ENCODE peak calls at places on chromosomes 12 and 14, in ten cellular contexts. U is mesothelial cell of epicardium; Y is activated CD8-positive, alpha-beta memory T cell treated with anti-CD3 and anti-CD28 coated beads, Interleukin-2, amount 50 U/mL, for 48 hours; S is NCI-H2029 treated with DMSO at 0.1 percent for 48 hours; Z is OCI-LY7; J is fibroblast of pulmonary artery; A is CD4-positive, alpha-beta T cell; H is stimulated activated CD4-positive, alpha-beta T cell treated with anti-CD3 and anti-CD28 coated beads, Interleukin-1b, Interleukin-23, amount 100 ng/mL, for 1 hour; R is activated CD4-positive, alpha-beta T cell treated with anti-CD3 and anti-CD28 coated beads for 1 hour; T is activated naive CD4-positive, alpha-beta T cell treated with anti-CD3 and anti-CD28 coated beads for 36 hours. M is an unnamed sample.

GRCh38 chr12:111100554-111100953 is 180.2 kb upstream of the MYL2 start:
- DNase-seq in A (no peak), T (no peak), S (no peak), U (no peak), R (no peak), Y (no peak), Z (no peak), H (no peak), J (no peak), M (no peak)

GRCh38 chr12:74119811-74120362 is 417.7 kb upstream of the ATXN7L3B start:
- DNase-seq in J (no peak), U (no peak), Y (no peak), A (no peak), H (no peak), Z (no peak), S (no peak), T (no peak), R (no peak), M (no peak)

GRCh38 chr14:99360774-99361595 is 89.0 kb upstream of the BCL11B start:
- DNase-seq in T (no peak), R (no peak), Y (peak), S (no peak), U (no peak), J (no peak), A (no peak), Z (peak), H (no peak), M (no peak)

GRCh38 chr12:10673660-10674384 is at the start of gene STYK1:
- DNase-seq in A (peak), R (peak), H (peak), Y (peak), Z (peak), U (peak), J (peak), T (peak), S (peak), M (peak)

GRCh38 chr12:64400041-64400440 is 4.2 kb upstream of the XPOT start:
- DNase-seq in T (no peak), S (peak), R (no peak), U (no peak), J (peak), Y (no peak), H (no peak), Z (no peak), A (no peak), M (peak)

GRCh38 chr12:52293926-52294325 is 2.6 kb upstream of the KRT81 start:
- DNase-seq in Y (peak), Z (no peak), J (no peak), S (no peak), H (no peak), R (no peak), T (no peak), A (no peak), U (no peak), M (no peak)

GRCh38 chr12:30806989-30807694 is 52.4 kb upstream of the CAPRIN2 start:
- DNase-seq in A (no peak), U (no peak), J (peak), Z (peak), Y (no peak), S (peak), T (peak), R (no peak), H (no peak), M (peak)

GRCh38 chr14:104263671-104264358 is 125.4 kb downstream of the KIF26A start:
- DNase-seq in J (no peak), U (no peak), A (no peak), T (no peak), S (no peak), Y (peak), Z (no peak), H (no peak), R (no peak), M (no peak)

GRCh38 chr12:52217223-52217622 is 15.8 kb upstream of the KRT7 start:
- DNase-seq in Y (no peak), S (peak), R (no peak), A (no peak), U (peak), J (no peak), T (no peak), H (no peak), Z (no peak), M (peak)

GRCh38 chr14:22979748-22980392 is 2.5 kb downstream of the AJUBA start:
- DNase-seq in A (no peak), Z (no peak), H (no peak), Y (no peak), J (no peak), R (no peak), U (no peak), S (no peak), T (no peak), M (no peak)

GRCh38 chr12:130620281-130620680 is 95.8 kb downstream of the RIMBP2 start:
- DNase-seq in R (no peak), J (no peak), Y (no peak), S (no peak), H (no peak), Z (no peak), A (no peak), U (no peak), T (no peak), M (no peak)

GRCh38 chr12:48961801-48962200 is 4.5 kb upstream of the ARF3 start:
- DNase-seq in R (no peak), A (no peak), S (no peak), J (no peak), T (no peak), Y (no peak), Z (no peak), U (no peak), H (no peak), M (no peak)

GRCh38 chr14:101118746-101119610 is 215.5 kb upstream of the RTL1 start:
- DNase-seq in J (no peak), Z (no peak), T (peak), H (no peak), S (no peak), U (no peak), R (no peak), A (no peak), Y (peak), M (no peak)

GRCh38 chr12:86513206-86513605 is 257.0 kb upstream of the MGAT4C start:
- DNase-seq in T (no peak), R (no peak), Y (no peak), S (no peak), U (no peak), A (no peak), J (peak), H (no peak), Z (no peak), M (no peak)

GRCh38 chr14:95337052-95337595 is 17.4 kb upstream of the CLMN start:
- DNase-seq in T (no peak), R (no peak), Z (no peak), H (no peak), Y (no peak), U (no peak), A (no peak), S (no peak), J (no peak), M (no peak)

GRCh38 chr14:32345311-32345771 is 16.2 kb downstream of the AKAP6 start:
- DNase-seq in R (no peak), S (no peak), Z (no peak), A (no peak), U (no peak), T (no peak), J (peak), H (no peak), Y (no peak), M (no peak)

GRCh38 chr14:104450811-104451401 is 128.7 kb upstream of the C14orf180 start:
- DNase-seq in R (no peak), J (no peak), H (no peak), T (no peak), U (no peak), S (no peak), Y (peak), A (no peak), Z (no peak), M (no peak)

GRCh38 chr14:23910081-23910875 is 43.3 kb upstream of the DHRS4 start:
- DNase-seq in S (peak), Z (peak), T (peak), Y (no peak), A (no peak), R (no peak), J (peak), H (no peak), U (no peak), M (peak)

GRCh38 chr12:75854681-75855309 is 176.8 kb downstream of the PHLDA1 start:
- DNase-seq in J (peak), Z (no peak), Y (no peak), A (no peak), R (no peak), T (no peak), H (no peak), U (no peak), S (no peak), M (no peak)

GRCh38 chr12:105279460-105280056 is 43.6 kb upstream of the APPL2 start:
- DNase-seq in A (peak), T (peak), Z (peak), R (no peak), U (no peak), J (peak), H (no peak), S (no peak), Y (peak), M (peak)

GRCh38 chr12:120849765-120850164 is 54.4 kb downstream of the SPPL3 start:
- DNase-seq in Z (no peak), U (no peak), H (no peak), Y (no peak), T (peak), R (no peak), J (peak), S (no peak), A (no peak), M (no peak)

GRCh38 chr12:104722541-104723534 is 235.3 kb downstream of the SLC41A2 start:
- DNase-seq in T (no peak), S (no peak), R (no peak), U (no peak), Y (no peak), H (no peak), A (no peak), Z (peak), J (no peak), M (peak)

GRCh38 chr12:48815281-48816110 is 2.8 kb upstream of the CACNB3 start:
- DNase-seq in R (no peak), Z (peak), T (peak), A (peak), Y (peak), U (peak), H (no peak), S (peak), J (peak), M (peak)

GRCh38 chr12:25071366-25071765 is 122.5 kb upstream of the BCAT1 start:
- DNase-seq in J (peak), H (no peak), R (no peak), Y (no peak), Z (no peak), T (no peak), S (no peak), A (no peak), U (no peak), M (no peak)

GRCh38 chr14:104280085-104280901 is 141.9 kb downstream of the KIF26A start:
- DNase-seq in S (no peak), A (no peak), U (no peak), T (peak), R (no peak), H (no peak), J (no peak), Y (no peak), Z (no peak), M (no peak)

GRCh38 chr14:89534896-89535615 is 118.0 kb upstream of the FOXN3 start:
- DNase-seq in A (no peak), S (no peak), Z (no peak), J (peak), H (no peak), Y (no peak), R (no peak), T (no peak), U (no peak), M (no peak)

GRCh38 chr12:62977419-62977818 is 42.5 kb upstream of the PPM1H start:
- DNase-seq in A (no peak), S (peak), H (no peak), U (no peak), T (no peak), R (no peak), Y (no peak), Z (no peak), J (no peak), M (no peak)

GRCh38 chr12:2273288-2273687 is 220.5 kb downstream of the CACNA1C start:
- DNase-seq in H (no peak), J (no peak), Y (no peak), S (no peak), Z (no peak), A (no peak), R (no peak), T (no peak), U (no peak), M (no peak)

GRCh38 chr12:91984571-91984970 is 161.1 kb downstream of the BTG1 start:
- DNase-seq in T (no peak), A (no peak), J (peak), H (no peak), S (no peak), Z (no peak), Y (no peak), U (no peak), R (no peak), M (no peak)

GRCh38 chr12:85697003-85697402 is 139.2 kb downstream of the RASSF9 start:
- DNase-seq in U (no peak), J (no peak), A (no peak), T (no peak), Z (no peak), Y (no peak), R (no peak), S (no peak), H (no peak), M (no peak)

GRCh38 chr12:6279631-6280030 is 30.9 kb upstream of the PLEKHG6 start:
- DNase-seq in J (no peak), Y (no peak), Z (no peak), U (no peak), T (no peak), S (no peak), H (no peak), R (no peak), A (no peak), M (no peak)

GRCh38 chr12:106045251-106045674 is 93.5 kb downstream of the NUAK1 start:
- DNase-seq in S (no peak), Z (no peak), T (no peak), Y (no peak), R (no peak), H (no peak), J (no peak), A (no peak), U (no peak), M (no peak)

GRCh38 chr12:125683748-125684381 is 618.6 kb downstream of the AACS start:
- DNase-seq in T (peak), J (no peak), S (no peak), Z (peak), R (no peak), Y (peak), H (no peak), U (peak), A (no peak), M (peak)

M was measured in GM23338.